ENCODE peak calls at places on chromosome 19, in seven cellular contexts. X is activated B cell treated with CpG ODN at 0.5 μM for 24 hours, A is EH, H is SK-N-SH, C is T47D, K is mesenchymal stem cell, D is osteocyte. Q is an unnamed sample.
A peak's percentile ranks its signal among the peaks of the same experiment; 100 is the strongest.

GRCh38 chr19:55275851-55276719 is 3.8 kb downstream of the HSPBP1 start:
- DNase-seq in X (no peak), A (no peak), H (no peak), C (no peak), K (no peak), D (no peak), Q (no peak)

GRCh38 chr19:7648265-7649014 is 11.5 kb downstream of the STXBP2 start:
- DNase-seq in X (no peak), A (no peak), H (no peak), C (no peak), K (no peak), D (no peak), Q (no peak)

GRCh38 chr19:55156202-55157063 is 1.1 kb downstream of the TNNI3 start:
- DNase-seq in X (no peak), A (peak; percentile 71), H (peak; percentile 92), C (peak; percentile 91), K (peak; percentile 39), D (no peak), Q (no peak)

GRCh38 chr19:42284641-42285341 is 15.7 kb downstream of the CIC start:
- DNase-seq in X (peak; percentile 43), A (no peak), H (no peak), C (no peak), K (peak; percentile 28), D (no peak), Q (no peak)

GRCh38 chr19:19513671-19514070 is 1.7 kb downstream of the TSSK6 start:
- DNase-seq in X (no peak), A (no peak), H (no peak), C (no peak), K (no peak), D (no peak), Q (no peak)

GRCh38 chr19:6103217-6103644 is 7.1 kb downstream of the RFX2 start:
- DNase-seq in X (no peak), A (peak; percentile 94), H (no peak), C (no peak), K (peak; percentile 38), D (no peak), Q (peak; percentile 41)

GRCh38 chr19:31263317-31263716 is 85.9 kb downstream of the TSHZ3 start:
- DNase-seq in X (no peak), A (no peak), H (peak; percentile 38), C (no peak), K (no peak), D (no peak), Q (no peak)

GRCh38 chr19:52140077-52140710 is 456 bp upstream of the ZNF616 start:
- DNase-seq in X (no peak), A (no peak), H (no peak), C (no peak), K (no peak), D (no peak), Q (no peak)

GRCh38 chr19:54104998-54105715 is 2.5 kb downstream of the NDUFA3 start:
- DNase-seq in X (no peak), A (no peak), H (no peak), C (no peak), K (no peak), D (no peak), Q (no peak)

GRCh38 chr19:7874080-7874856 is at the start of gene PRR36:
- DNase-seq in X (no peak), A (no peak), H (peak; percentile 93), C (peak; percentile 82), K (peak; percentile 26), D (no peak), Q (no peak)

GRCh38 chr19:30580673-30581072 is 208.5 kb downstream of the ZNF536 start:
- DNase-seq in X (no peak), A (no peak), H (no peak), C (no peak), K (no peak), D (no peak), Q (no peak)

GRCh38 chr19:4988770-4989251 is 19.9 kb downstream of the KDM4B start:
- DNase-seq in X (no peak), A (peak; percentile 92), H (no peak), C (peak; percentile 66), K (peak; percentile 87), D (no peak), Q (peak; percentile 80)

GRCh38 chr19:1650627-1651009 is 1.8 kb downstream of the TCF3 start:
- DNase-seq in X (no peak), A (peak; percentile 24), H (peak; percentile 67), C (no peak), K (peak; percentile 49), D (no peak), Q (peak; percentile 24)

GRCh38 chr19:7701654-7702457 is at the start of gene FCER2:
- DNase-seq in X (peak; percentile 62), A (no peak), H (no peak), C (no peak), K (no peak), D (no peak), Q (no peak)

GRCh38 chr19:5615756-5616327 is 6.7 kb downstream of the SAFB2 start:
- DNase-seq in X (no peak), A (peak; percentile 62), H (no peak), C (no peak), K (no peak), D (no peak), Q (no peak)

GRCh38 chr19:20182232-20182785 is 15.3 kb downstream of the ZNF486 start:
- DNase-seq in X (no peak), A (no peak), H (no peak), C (no peak), K (no peak), D (no peak), Q (no peak)

GRCh38 chr19:17074628-17075034 is 621 bp downstream of the HAUS8 start:
- DNase-seq in X (no peak), A (no peak), H (no peak), C (no peak), K (no peak), D (no peak), Q (no peak)

GRCh38 chr19:6739390-6739883 is at the start of gene TRIP10:
- DNase-seq in X (peak; percentile 78), A (peak; percentile 82), H (peak; percentile 94), C (peak; percentile 80), K (peak; percentile 79), D (peak; percentile 93), Q (peak; percentile 85)

GRCh38 chr19:8640402-8641004 is 10.1 kb downstream of the NFILZ start:
- DNase-seq in X (no peak), A (no peak), H (no peak), C (peak; percentile 69), K (no peak), D (no peak), Q (peak; percentile 24)

GRCh38 chr19:11693505-11694499 is 44.9 kb downstream of the ZNF823 start:
- DNase-seq in X (no peak), A (peak; percentile 80), H (peak; percentile 64), C (peak; percentile 33), K (peak; percentile 81), D (no peak), Q (peak; percentile 83)

GRCh38 chr19:4640247-4641000 is 1.1 kb downstream of the TNFAIP8L1 start:
- DNase-seq in X (no peak), A (no peak), H (no peak), C (no peak), K (no peak), D (no peak), Q (no peak)

GRCh38 chr19:1901940-1902404 is 3.2 kb upstream of the ADAT3 start:
- DNase-seq in X (no peak), A (no peak), H (no peak), C (no peak), K (no peak), D (no peak), Q (no peak)

GRCh38 chr19:7607874-7608560 is 12.4 kb downstream of the CAMSAP3 start:
- DNase-seq in X (no peak), A (no peak), H (no peak), C (no peak), K (no peak), D (no peak), Q (no peak)

GRCh38 chr19:1855040-1855827 is 7.0 kb upstream of the REXO1 start:
- DNase-seq in X (peak; percentile 62), A (peak; percentile 94), H (peak; percentile 99), C (peak; percentile 92), K (peak; percentile 93), D (peak; percentile 97), Q (peak; percentile 93)

GRCh38 chr19:5054551-5055456 is 85.9 kb downstream of the KDM4B start:
- DNase-seq in X (no peak), A (no peak), H (no peak), C (no peak), K (no peak), D (no peak), Q (no peak)

GRCh38 chr19:30046522-30046921 is 104.5 kb downstream of the URI1 start:
- DNase-seq in X (no peak), A (no peak), H (peak; percentile 50), C (no peak), K (no peak), D (no peak), Q (no peak)

GRCh38 chr19:13729859-13730258 is 34.5 kb upstream of the MRI1 start:
- DNase-seq in X (no peak), A (peak; percentile 60), H (no peak), C (no peak), K (no peak), D (no peak), Q (no peak)

Q was measured in fibroblast of villous mesenchyme.